ENCODE peak calls at places on chromosomes 6 and 20, in nine cellular contexts. N is A172, O is LHCN-M2, E is GM03348, I is substantia nigra, U is HS-27A, P is HS-5, Q is caudate nucleus, R is foreskin melanocyte. G is an unnamed sample.
A peak's percentile ranks its signal among the peaks of the same experiment; 100 is the strongest.

GRCh38 chr6:154479388-154480143 is 30.9 kb downstream of the CNKSR3 start:
- DNase-seq in N (peak; percentile 26), O (no peak), E (peak; percentile 66), I (no peak), U (no peak), P (no peak), Q (no peak), R (no peak), G (no peak)

GRCh38 chr6:8243462-8243861 is 141.1 kb upstream of the EEF1E1 start:
- DNase-seq in N (no peak), O (no peak), E (no peak), I (no peak), U (no peak), P (peak; percentile 50), Q (no peak), R (peak; percentile 11), G (no peak)

GRCh38 chr20:44326391-44327159 is 10.3 kb upstream of the R3HDML start:
- DNase-seq in N (no peak), O (no peak), E (no peak), I (no peak), U (no peak), P (no peak), Q (no peak), R (no peak), G (no peak)

GRCh38 chr6:64497634-64498033 is 862.0 kb downstream of the PHF3 start:
- DNase-seq in N (no peak), O (no peak), E (no peak), I (no peak), U (no peak), P (no peak), Q (no peak), R (no peak), G (no peak)

GRCh38 chr20:21175433-21175832 is 49.6 kb downstream of the KIZ start:
- DNase-seq in N (no peak), O (no peak), E (no peak), I (no peak), U (no peak), P (no peak), Q (no peak), R (no peak), G (no peak)

GRCh38 chr20:7155794-7156193 is 388.3 kb downstream of the BMP2 start:
- DNase-seq in N (no peak), O (no peak), E (no peak), I (no peak), U (no peak), P (no peak), Q (no peak), R (no peak), G (no peak)

GRCh38 chr6:106377061-106377540 is 16.6 kb downstream of the CRYBG1 start:
- DNase-seq in N (peak; percentile 22), O (peak; percentile 6), E (no peak), I (no peak), U (no peak), P (no peak), Q (no peak), R (peak; percentile 84), G (no peak)

GRCh38 chr6:48973486-48973885 is 489.6 kb downstream of the MMUT start:
- DNase-seq in N (no peak), O (no peak), E (no peak), I (no peak), U (no peak), P (no peak), Q (no peak), R (no peak), G (no peak)

GRCh38 chr20:57501461-57502330 is 23.2 kb downstream of the CTCFL start:
- DNase-seq in N (peak; percentile 83), O (no peak), E (peak; percentile 63), I (no peak), U (no peak), P (no peak), Q (no peak), R (peak; percentile 21), G (no peak)

GRCh38 chr6:2542858-2543218 is 207.9 kb downstream of the MYLK4 start:
- DNase-seq in N (peak; percentile 91), O (peak; percentile 29), E (peak; percentile 6), I (no peak), U (peak; percentile 27), P (peak; percentile 65), Q (no peak), R (no peak), G (no peak)

GRCh38 chr6:144417686-144418085 is 132.6 kb downstream of the UTRN start:
- DNase-seq in N (no peak), O (peak; percentile 61), E (no peak), I (no peak), U (no peak), P (no peak), Q (no peak), R (no peak), G (no peak)

GRCh38 chr20:2911200-2911599 is 37.9 kb downstream of the PTPRA start:
- DNase-seq in N (no peak), O (no peak), E (no peak), I (no peak), U (no peak), P (no peak), Q (no peak), R (no peak), G (no peak)

G was measured in frontal cortex.